ENCODE peak calls at places on chromosomes 11 and 22, in four cellular contexts. T is WTC11, P is K562, A is HepG2. H is an unnamed sample.

GRCh38 chr22:25661067-25661466 is 80.9 kb upstream of the MYO18B start:
- DNase-seq in P (no peak), T (no peak), A (no peak), H (no peak)

GRCh38 chr11:43366597-43367121 is 7.9 kb downstream of the TTC17 start:
- DNase-seq in A (no peak), P (peak), T (no peak), H (no peak)

GRCh38 chr22:18966748-18967147 is 30.7 kb upstream of the PRODH start:
- DNase-seq in T (no peak), P (no peak), A (no peak), H (no peak)

GRCh38 chr22:29310863-29311339 is 4.5 kb downstream of the GAS2L1 start:
- DNase-seq in P (peak), T (peak), A (peak), H (peak)

GRCh38 chr11:66715346-66716085 is 13.5 kb downstream of the SPTBN2 start:
- DNase-seq in P (no peak), A (no peak), T (no peak), H (no peak)

GRCh38 chr11:1338201-1339065 is 29.0 kb upstream of the TOLLIP start:
- DNase-seq in T (no peak), P (no peak), A (no peak), H (no peak)

GRCh38 chr22:45612451-45612901 is 59.2 kb upstream of the ATXN10 start:
- DNase-seq in A (no peak), T (no peak), P (no peak), H (no peak)

GRCh38 chr11:35013514-35014191 is 97.2 kb downstream of the PDHX start:
- DNase-seq in T (no peak), P (no peak), A (no peak), H (no peak)

GRCh38 chr11:21556936-21557335 is 635.9 kb upstream of the ANO5 start:
- DNase-seq in P (no peak), T (no peak), A (no peak), H (no peak)

GRCh38 chr11:23405350-23405937 is 545.2 kb upstream of the CCDC179 start:
- DNase-seq in T (no peak), P (no peak), A (no peak), H (no peak)

GRCh38 chr11:134667505-134667904 is 255.5 kb upstream of the B3GAT1 start:
- DNase-seq in T (no peak), A (no peak), P (no peak), H (no peak)

GRCh38 chr11:123284454-123284853 is 89.4 kb upstream of the CLMP start:
- DNase-seq in P (no peak), T (no peak), A (no peak), H (no peak)

GRCh38 chr11:121887564-121887963 is 228.5 kb downstream of the BLID start:
- DNase-seq in A (no peak), P (no peak), T (no peak), H (no peak)

GRCh38 chr11:34899633-34900016 is 16.6 kb downstream of the APIP start:
- DNase-seq in P (no peak), T (peak), A (no peak), H (no peak)

GRCh38 chr11:115527534-115528125 is 23.4 kb upstream of the CADM1 start:
- DNase-seq in T (no peak), A (no peak), P (no peak), H (no peak)

GRCh38 chr22:25976346-25976745 is 192.9 kb upstream of the SEZ6L start:
- DNase-seq in T (no peak), A (no peak), P (no peak), H (no peak)

GRCh38 chr22:36379593-36380361 is 8.0 kb downstream of the MYH9 start:
- DNase-seq in A (no peak), P (no peak), T (no peak), H (no peak)

GRCh38 chr11:33211153-33211552 is 46.0 kb upstream of the HIPK3 start:
- DNase-seq in T (no peak), P (no peak), A (no peak), H (no peak)
- TF ChIP-seq ELF4 in T (no peak), P (no peak), A (no peak), H (no peak)

GRCh38 chr11:2518112-2518982 is 73.5 kb downstream of the KCNQ1 start:
- DNase-seq in T (peak), P (no peak), A (no peak), H (no peak)
- TF ChIP-seq ELF4 in T (no peak), P (no peak), A (no peak), H (no peak)

GRCh38 chr11:117884994-117885393 is 8.5 kb upstream of the FXYD6 start:
- DNase-seq in A (no peak), P (no peak), T (no peak), H (no peak)
- TF ChIP-seq ELF4 in A (no peak), P (no peak), T (no peak), H (no peak)

GRCh38 chr22:38700271-38700788 is 413 bp downstream of the JOSD1 start:
- DNase-seq in P (no peak), A (peak), T (peak), H (no peak)
- TF ChIP-seq ELF4 in P (no peak), A (no peak), T (no peak), H (no peak)

GRCh38 chr11:2774173-2775082 is 74.6 kb upstream of the KCNQ1OT1 start:
- DNase-seq in T (peak), A (no peak), P (no peak), H (no peak)

GRCh38 chr11:2775083-2775625 is 75.4 kb upstream of the KCNQ1OT1 start:
- DNase-seq in T (peak), P (no peak), A (no peak), H (no peak)

GRCh38 chr11:2771758-2772466 is 72.1 kb upstream of the KCNQ1OT1 start:
- DNase-seq in P (no peak), A (no peak), T (peak), H (no peak)

GRCh38 chr11:2770556-2771301 is 70.9 kb upstream of the KCNQ1OT1 start:
- DNase-seq in A (no peak), T (peak), P (no peak), H (no peak)

GRCh38 chr11:2772544-2773031 is 72.8 kb upstream of the KCNQ1OT1 start:
- DNase-seq in P (no peak), A (no peak), T (peak), H (no peak)
- TF ChIP-seq ELF4 in P (no peak), A (no peak), T (no peak), H (no peak)

GRCh38 chr11:82828472-82828871 is 71.8 kb downstream of the PRCP start:
- DNase-seq in T (no peak), P (no peak), A (no peak), H (no peak)

GRCh38 chr11:82818399-82819043 is 81.7 kb downstream of the PRCP start:
- DNase-seq in A (peak), T (no peak), P (no peak), H (no peak)

GRCh38 chr11:82829101-82829500 is 71.1 kb downstream of the PRCP start:
- DNase-seq in A (no peak), T (no peak), P (no peak), H (no peak)

GRCh38 chr11:82826526-82826925 is 73.7 kb downstream of the PRCP start:
- DNase-seq in A (no peak), T (no peak), P (no peak), H (no peak)

DNA sequence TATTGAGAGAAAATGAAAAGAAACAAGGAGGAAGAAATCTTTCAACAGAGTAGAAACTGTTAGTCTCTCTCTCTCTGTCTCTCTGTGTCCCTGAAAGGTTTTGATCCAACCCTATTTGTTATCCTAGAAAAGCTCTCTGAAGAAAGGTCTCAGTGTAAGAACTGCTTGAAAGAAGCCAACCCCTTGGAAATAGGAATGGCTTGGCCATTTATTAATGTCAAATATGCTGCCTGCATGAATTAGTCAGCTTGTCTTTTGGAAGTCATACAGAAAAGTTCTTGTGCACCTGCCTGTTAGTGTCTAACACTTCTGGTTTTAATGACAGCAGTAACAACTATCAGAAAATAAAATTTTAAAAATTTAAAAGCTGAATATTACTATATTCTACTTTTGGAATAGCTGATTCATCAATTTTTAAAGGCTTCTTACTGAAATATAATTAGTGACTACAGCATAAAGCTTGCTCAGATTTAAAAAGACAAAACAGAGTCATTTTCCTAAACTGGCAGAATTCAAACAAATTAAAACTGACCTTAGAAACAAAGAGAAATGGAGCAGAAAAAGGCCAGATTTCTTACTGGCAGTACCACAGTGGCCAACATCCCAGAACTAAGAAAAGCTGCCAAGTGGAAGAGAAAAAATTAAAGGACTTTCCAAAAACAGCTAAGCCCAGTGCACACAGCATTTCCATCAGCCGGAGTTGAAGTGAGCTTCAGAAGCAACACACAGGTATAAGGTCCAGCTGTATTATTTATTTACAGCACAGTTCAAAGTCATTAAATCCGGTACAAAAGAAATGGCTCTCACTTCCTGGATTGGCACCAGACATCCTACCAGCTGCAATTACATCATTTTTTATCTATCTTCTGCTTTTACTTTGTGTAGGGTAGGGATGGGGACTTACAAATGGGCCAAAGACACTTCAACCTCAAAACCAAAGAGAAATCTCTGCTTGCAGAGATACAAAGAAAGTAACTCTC is 76.3 kb downstream of the PRCP start:
- DNase-seq in P (no peak), T (no peak), A (no peak), H (no peak)
- TF ChIP-seq ELF4 in P (no peak), T (no peak), A (no peak), H (no peak)

GRCh38 chr11:81647374-81647773 is 1086.3 kb downstream of the FAM181B start:
- DNase-seq in A (no peak), P (no peak), T (no peak), H (no peak)
- TF ChIP-seq ELF4 in A (no peak), P (no peak), T (no peak), H (no peak)

GRCh38 chr11:117072517-117073218 is 25.6 kb downstream of the SIK3 start:
- DNase-seq in T (no peak), A (peak), P (peak), H (no peak)
- TF ChIP-seq ELF4 in T (no peak), A (no peak), P (no peak), H (no peak)

H was measured in HEK293T.